ENCODE peak calls at places on chromosomes 11 and 22, in nine cellular contexts. Q, G, D, O, K, C, T, L and J are unnamed samples.

GRCh38 chr11:77035041-77035440 is 843 bp downstream of the B3GNT6 start:
- DNase-seq in O (no peak), K (no peak), G (no peak), C (no peak), Q (no peak), L (no peak), T (no peak), D (no peak), J (no peak)

GRCh38 chr11:69297926-69298777 is 4.2 kb downstream of the MYEOV start:
- DNase-seq in L (no peak), Q (no peak), G (peak), T (peak), C (peak), K (peak), D (peak), O (peak), J (no peak)

GRCh38 chr11:68992743-68993255 is 12.0 kb upstream of the MRGPRD start:
- DNase-seq in L (no peak), T (no peak), Q (no peak), C (no peak), G (no peak), D (no peak), O (no peak), K (no peak), J (peak)

GRCh38 chr22:44659140-44659539 is 42.9 kb upstream of the PRR5 start:
- DNase-seq in Q (no peak), L (no peak), D (no peak), G (no peak), O (no peak), C (no peak), K (no peak), T (no peak), J (peak)

GRCh38 chr11:44007746-44008501 is 39.9 kb upstream of the ACCSL start:
- DNase-seq in Q (peak), D (no peak), T (no peak), C (no peak), G (peak), K (no peak), L (no peak), O (peak), J (peak)

GRCh38 chr11:17563961-17564686 is 17.1 kb downstream of the OTOG start:
- DNase-seq in O (no peak), K (no peak), G (no peak), Q (no peak), T (no peak), L (no peak), D (no peak), C (no peak), J (no peak)

GRCh38 chr22:47395481-47395880 is 633.0 kb downstream of the TBC1D22A start:
- DNase-seq in Q (no peak), C (no peak), O (no peak), D (no peak), G (peak), L (no peak), T (no peak), K (peak), J (no peak)

GRCh38 chr11:96158126-96158525 is 184.9 kb downstream of the MAML2 start:
- DNase-seq in C (no peak), K (no peak), D (no peak), L (no peak), Q (no peak), T (no peak), G (no peak), O (no peak), J (no peak)

GRCh38 chr11:78371221-78371899 is 46.3 kb downstream of the GAB2 start:
- DNase-seq in L (no peak), K (no peak), Q (no peak), G (no peak), C (no peak), O (no peak), T (no peak), D (no peak), J (peak)